ENCODE peak calls at places on chromosomes 5 and 9, in six cellular contexts. R, U, I, N, D and Z are unnamed samples.
A peak's percentile ranks its signal among the peaks of the same experiment; 100 is the strongest.

GRCh38 chr9:2662496-2662895 is 40.9 kb downstream of the VLDLR start:
- DNase-seq in R (peak; percentile 61), U (peak; percentile 80), I (no peak), N (no peak), D (no peak), Z (peak; percentile 4)

GRCh38 chr5:865168-865521 is 14.4 kb upstream of the ZDHHC11 start:
- DNase-seq in R (no peak), U (no peak), I (no peak), N (no peak), D (no peak), Z (no peak)

GRCh38 chr9:22049411-22049810 is 40.3 kb upstream of the CDKN2B start:
- DNase-seq in R (no peak), U (no peak), I (peak; percentile 50), N (no peak), D (peak; percentile 44), Z (no peak)

GRCh38 chr9:76116913-76117312 is 226.4 kb downstream of the PCSK5 start:
- DNase-seq in R (no peak), U (no peak), I (no peak), N (no peak), D (no peak), Z (no peak)

GRCh38 chr5:160492565-160492964 is 70.9 kb downstream of the PTTG1 start:
- DNase-seq in R (no peak), U (no peak), I (no peak), N (no peak), D (no peak), Z (no peak)

GRCh38 chr9:7802666-7803065 is 3.1 kb upstream of the DMAC1 start:
- DNase-seq in R (no peak), U (no peak), I (peak; percentile 29), N (no peak), D (no peak), Z (no peak)

GRCh38 chr9:4762889-4763521 is 22.0 kb upstream of the AK3 start:
- DNase-seq in R (peak; percentile 87), U (peak; percentile 81), I (no peak), N (no peak), D (peak; percentile 50), Z (peak; percentile 1)

GRCh38 chr9:101479337-101480045 is 43.9 kb upstream of the ALDOB start:
- DNase-seq in R (peak; percentile 47), U (peak; percentile 34), I (no peak), N (no peak), D (no peak), Z (no peak)

GRCh38 chr9:134606951-134607733 is 34.5 kb upstream of the COL5A1 start:
- DNase-seq in R (peak; percentile 79), U (peak; percentile 90), I (no peak), N (no peak), D (peak; percentile 68), Z (no peak)

GRCh38 chr5:2879701-2880100 is 128.2 kb upstream of the IRX2 start:
- DNase-seq in R (no peak), U (peak; percentile 17), I (no peak), N (no peak), D (no peak), Z (no peak)

GRCh38 chr9:84136119-84136868 is 155.7 kb downstream of the RMI1 start:
- DNase-seq in R (no peak), U (peak; percentile 22), I (peak; percentile 29), N (no peak), D (peak; percentile 78), Z (no peak)

GRCh38 chr5:125348221-125348692 is 601.8 kb upstream of the ZNF608 start:
- DNase-seq in R (peak; percentile 44), U (peak; percentile 78), I (no peak), N (peak; percentile 25), D (peak; percentile 73), Z (peak; percentile 15)

GRCh38 chr9:125626187-125626586 is 80.8 kb downstream of the MAPKAP1 start:
- DNase-seq in R (no peak), U (no peak), I (peak; percentile 74), N (no peak), D (peak; percentile 52), Z (no peak)

DNA sequence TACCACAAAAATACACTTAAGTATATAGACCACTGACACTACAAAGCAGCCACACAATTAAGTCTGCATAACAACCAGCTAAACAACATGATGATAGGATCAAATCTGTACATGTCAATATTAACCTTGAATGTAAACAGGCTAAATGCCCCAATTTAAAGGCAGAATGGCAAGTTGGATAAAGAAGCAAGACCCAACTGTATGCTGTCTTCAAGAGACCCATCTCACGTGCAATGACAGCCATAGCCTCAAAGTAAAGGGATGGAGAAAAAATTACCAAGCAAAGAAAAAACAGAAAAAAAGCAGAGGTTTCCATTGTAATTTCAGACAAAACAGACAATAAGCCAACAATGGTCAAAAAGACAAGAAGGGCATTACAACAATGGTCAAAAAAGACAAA is 77.3 kb upstream of the APC start:
- DNase-seq in R (no peak), U (no peak), I (no peak), N (no peak), D (no peak), Z (no peak)
- H3K9ac ChIP-seq in R (no peak overlapping the region), U (no peak overlapping the region), I (no peak overlapping the region), N (no peak overlapping the region), D (no peak overlapping the region), Z (no peak overlapping the region)

GRCh38 chr5:10563940-10564837 is at the start of gene ANKRD33B:
- DNase-seq in R (peak; percentile 83), U (peak; percentile 80), I (peak; percentile 63), N (no peak), D (peak; percentile 71), Z (peak; percentile 77)
- H2BK5ac ChIP-seq in R (no peak within 1 kb of the TSS), U (no peak within 1 kb of the TSS), I (peak within 1 kb of the TSS; percentile 77), N (no peak within 1 kb of the TSS), D (peak within 1 kb of the TSS; percentile 21), Z (peak within 1 kb of the TSS; percentile 88)

GRCh38 chr5:136020001-136020382 is 8.8 kb upstream of the TGFBI start:
- DNase-seq in R (no peak), U (no peak), I (no peak), N (no peak), D (no peak), Z (no peak)
- H3K23ac ChIP-seq in R (no peak overlapping the region), U (no peak overlapping the region), I (peak overlapping the region; percentile 97), N (no peak overlapping the region), D (no peak overlapping the region), Z (no peak overlapping the region)

DNA sequence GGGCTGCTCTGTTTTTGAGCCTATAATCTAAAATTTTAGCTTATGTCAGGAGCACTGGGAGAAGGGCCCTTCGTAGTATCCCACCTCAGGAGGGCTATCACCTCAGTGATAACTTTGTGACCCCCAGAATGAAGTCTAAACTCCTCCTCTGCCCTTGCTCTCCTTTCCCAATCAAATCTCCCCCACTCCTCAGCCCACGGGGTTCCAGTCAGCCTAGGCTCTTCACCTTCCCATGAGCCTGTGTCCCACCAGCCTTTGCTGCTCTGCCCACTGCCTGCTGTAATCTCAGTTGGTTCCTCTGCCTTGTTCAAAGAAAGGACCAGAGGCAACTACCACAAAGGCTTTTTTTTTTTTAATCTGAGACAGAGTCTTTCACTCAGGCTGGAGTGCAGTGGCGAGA is 10.7 kb downstream of the DBN1 start:
- DNase-seq in R (no peak), U (no peak), I (no peak), N (no peak), D (no peak), Z (no peak)
- H3K9ac ChIP-seq in R (no peak overlapping the region), U (no peak overlapping the region), I (no peak overlapping the region), N (no peak overlapping the region), D (no peak overlapping the region), Z (no peak overlapping the region)